ENCODE peak calls at places on chromosomes 3 and 15, in four cellular contexts. One of them, this sample, is unnamed.

GRCh38 chr15:76336254-76337046 is at the start of gene ISL2:
- DNase-seq in stomach: peak
- DNase-seq in pons: peak
- DNase-seq in posterior vena cava: peak
- DNase-seq in this sample: peak

GRCh38 chr3:189273736-189274135 is 102.0 kb downstream of the TPRG1 start:
- DNase-seq in pons: no peak
- DNase-seq in posterior vena cava: no peak
- DNase-seq in stomach: no peak
- DNase-seq in this sample: no peak

GRCh38 chr3:186057594-186057993 is 51.3 kb downstream of the ETV5 start:
- DNase-seq in stomach: no peak
- DNase-seq in posterior vena cava: no peak
- DNase-seq in pons: no peak
- DNase-seq in this sample: no peak

GRCh38 chr3:171225698-171226097 is 199.2 kb upstream of the SLC2A2 start:
- DNase-seq in posterior vena cava: no peak
- DNase-seq in stomach: no peak
- DNase-seq in pons: no peak
- DNase-seq in this sample: no peak

GRCh38 chr3:134309987-134310700 is 59.5 kb upstream of the RYK start:
- DNase-seq in pons: no peak
- DNase-seq in posterior vena cava: no peak
- DNase-seq in stomach: no peak
- DNase-seq in this sample: peak

GRCh38 chr3:33914731-33915389 is 116.4 kb downstream of the PDCD6IP start:
- DNase-seq in posterior vena cava: no peak
- DNase-seq in stomach: no peak
- DNase-seq in pons: no peak
- DNase-seq in this sample: no peak

GRCh38 chr3:171673951-171674350 is 136.3 kb downstream of the PLD1 start:
- DNase-seq in posterior vena cava: no peak
- DNase-seq in pons: no peak
- DNase-seq in stomach: no peak
- DNase-seq in this sample: no peak

GRCh38 chr3:11282250-11283125 is 10.3 kb downstream of the ATG7 start:
- DNase-seq in pons: peak
- DNase-seq in stomach: no peak
- DNase-seq in posterior vena cava: no peak
- DNase-seq in this sample: peak

GRCh38 chr3:47083786-47084185 is 80.1 kb downstream of the SETD2 start:
- DNase-seq in posterior vena cava: no peak
- DNase-seq in pons: no peak
- DNase-seq in stomach: no peak
- DNase-seq in this sample: no peak

GRCh38 chr3:32243519-32243918 is 5.0 kb downstream of the CMTM8 start:
- DNase-seq in pons: no peak
- DNase-seq in stomach: no peak
- DNase-seq in posterior vena cava: no peak
- DNase-seq in this sample: no peak

GRCh38 chr15:85289677-85290365 is 90.6 kb upstream of the AKAP13 start:
- DNase-seq in posterior vena cava: no peak
- DNase-seq in pons: peak
- DNase-seq in stomach: peak
- DNase-seq in this sample: no peak

GRCh38 chr3:146542179-146542578 is 2.2 kb downstream of the PLSCR1 start:
- DNase-seq in stomach: no peak
- DNase-seq in pons: peak
- DNase-seq in posterior vena cava: no peak
- DNase-seq in this sample: no peak

GRCh38 chr3:196186661-196187573 is 24.3 kb downstream of the ZDHHC19 start:
- DNase-seq in posterior vena cava: no peak
- DNase-seq in stomach: no peak
- DNase-seq in pons: no peak
- DNase-seq in this sample: no peak

GRCh38 chr3:146275476-146275875 is 24.6 kb upstream of the PLSCR4 start:
- DNase-seq in posterior vena cava: no peak
- DNase-seq in stomach: no peak
- DNase-seq in pons: no peak
- DNase-seq in this sample: no peak

GRCh38 chr3:10456981-10457380 is 48.4 kb downstream of the ATP2B2 start:
- DNase-seq in stomach: no peak
- DNase-seq in pons: no peak
- DNase-seq in posterior vena cava: no peak
- DNase-seq in this sample: no peak

GRCh38 chr15:76398301-76398700 is 61.7 kb downstream of the ISL2 start:
- DNase-seq in stomach: no peak
- DNase-seq in pons: no peak
- DNase-seq in posterior vena cava: no peak
- DNase-seq in this sample: no peak

GRCh38 chr15:50774450-50774849 is 8.9 kb upstream of the SPPL2A start:
- DNase-seq in pons: no peak
- DNase-seq in posterior vena cava: no peak
- DNase-seq in stomach: no peak
- DNase-seq in this sample: no peak

GRCh38 chr3:33991673-33992072 is 193.2 kb downstream of the PDCD6IP start:
- DNase-seq in pons: no peak
- DNase-seq in posterior vena cava: no peak
- DNase-seq in stomach: no peak
- DNase-seq in this sample: no peak

GRCh38 chr3:54983266-54983910 is 55.5 kb upstream of the LRTM1 start:
- DNase-seq in pons: no peak
- DNase-seq in stomach: no peak
- DNase-seq in posterior vena cava: no peak
- DNase-seq in this sample: no peak

GRCh38 chr15:100812802-100813201 is 66.8 kb upstream of the ALDH1A3 start:
- DNase-seq in pons: no peak
- DNase-seq in posterior vena cava: no peak
- DNase-seq in stomach: no peak
- DNase-seq in this sample: no peak

GRCh38 chr15:50415752-50416404 is 8.3 kb upstream of the USP8 start:
- DNase-seq in posterior vena cava: no peak
- DNase-seq in pons: no peak
- DNase-seq in stomach: no peak
- DNase-seq in this sample: no peak

GRCh38 chr3:170330366-170330765 is 27.1 kb upstream of the SKIL start:
- DNase-seq in pons: no peak
- DNase-seq in stomach: peak
- DNase-seq in posterior vena cava: no peak
- DNase-seq in this sample: peak

GRCh38 chr3:7204848-7205156 is 343.9 kb downstream of the GRM7 start:
- DNase-seq in posterior vena cava: no peak
- DNase-seq in pons: no peak
- DNase-seq in stomach: no peak
- DNase-seq in this sample: no peak

GRCh38 chr3:45712434-45713110 is 23.4 kb downstream of the SACM1L start:
- DNase-seq in posterior vena cava: no peak
- DNase-seq in stomach: no peak
- DNase-seq in pons: no peak
- DNase-seq in this sample: no peak

GRCh38 chr3:187952849-187953248 is 201.1 kb upstream of the LPP start:
- DNase-seq in stomach: no peak
- DNase-seq in posterior vena cava: no peak
- DNase-seq in pons: no peak
- DNase-seq in this sample: no peak

GRCh38 chr3:115164374-115165221 is 17.5 kb upstream of the ZBTB20 start:
- DNase-seq in posterior vena cava: no peak
- DNase-seq in pons: no peak
- DNase-seq in stomach: no peak
- DNase-seq in this sample: no peak

GRCh38 chr3:71684752-71685151 is 40.5 kb downstream of the EIF4E3 start:
- DNase-seq in posterior vena cava: no peak
- DNase-seq in stomach: no peak
- DNase-seq in pons: peak
- DNase-seq in this sample: no peak

This sample was measured in left colon.